ENCODE peak calls at places on chromosomes 7 and 10, in four cellular contexts. One of them, this sample, is unnamed.
A peak's percentile ranks its signal among the peaks of the same experiment; 100 is the strongest.

GRCh38 chr7:14507617-14508016 is 394.9 kb downstream of the DGKB start:
- DNase-seq in K562: no peak
- DNase-seq in SK-N-SH: no peak
- DNase-seq in H1: no peak
- DNase-seq in this sample: no peak

GRCh38 chr7:5695709-5696345 is 85.6 kb downstream of the RNF216 start:
- DNase-seq in K562: no peak
- DNase-seq in SK-N-SH: no peak
- DNase-seq in H1: no peak
- DNase-seq in this sample: no peak

GRCh38 chr10:103951942-103952341 is 15.0 kb upstream of the SLK start:
- DNase-seq in K562: no peak
- DNase-seq in SK-N-SH: no peak
- DNase-seq in H1: no peak
- DNase-seq in this sample: no peak

GRCh38 chr10:73423309-73423708 is 9.5 kb upstream of the ANXA7 start:
- DNase-seq in K562: no peak
- DNase-seq in SK-N-SH: no peak
- DNase-seq in H1: no peak
- DNase-seq in this sample: no peak

GRCh38 chr7:91263359-91264082 is 712 bp upstream of the FZD1 start:
- DNase-seq in K562: peak; percentile 67
- DNase-seq in SK-N-SH: peak; percentile 72
- DNase-seq in H1: no peak
- DNase-seq in this sample: peak; percentile 47

GRCh38 chr7:106419455-106420182 is 134.8 kb upstream of the NAMPT start:
- DNase-seq in K562: no peak
- DNase-seq in SK-N-SH: no peak
- DNase-seq in H1: no peak
- DNase-seq in this sample: no peak

GRCh38 chr10:26737730-26738129 is 40.2 kb downstream of the PDSS1 start:
- DNase-seq in K562: no peak
- DNase-seq in SK-N-SH: no peak
- DNase-seq in H1: no peak
- DNase-seq in this sample: no peak

GRCh38 chr10:27192284-27192683 is 37.1 kb downstream of the MASTL start:
- DNase-seq in K562: no peak
- DNase-seq in SK-N-SH: peak; percentile 17
- DNase-seq in H1: no peak
- DNase-seq in this sample: no peak

GRCh38 chr7:1940402-1940786 is 270.3 kb downstream of the ELFN1 start:
- DNase-seq in K562: peak; percentile 58
- DNase-seq in SK-N-SH: no peak
- DNase-seq in H1: no peak
- DNase-seq in this sample: no peak

GRCh38 chr10:9719246-9719645 is 1298.4 kb upstream of the CELF2 start:
- DNase-seq in K562: no peak
- DNase-seq in SK-N-SH: no peak
- DNase-seq in H1: no peak
- DNase-seq in this sample: no peak

GRCh38 chr7:26538683-26539082 is 247.0 kb downstream of the SNX10 start:
- DNase-seq in K562: no peak
- DNase-seq in SK-N-SH: no peak
- DNase-seq in H1: no peak
- DNase-seq in this sample: no peak

GRCh38 chr10:116076616-116077015 is 196.4 kb downstream of the GFRA1 start:
- DNase-seq in K562: no peak
- DNase-seq in SK-N-SH: no peak
- DNase-seq in H1: no peak
- DNase-seq in this sample: no peak

GRCh38 chr10:91652364-91652763 is 19.5 kb upstream of the PPP1R3C start:
- DNase-seq in K562: no peak
- DNase-seq in SK-N-SH: no peak
- DNase-seq in H1: no peak
- DNase-seq in this sample: no peak

GRCh38 chr10:33145451-33146188 is 187.6 kb upstream of the ITGB1 start:
- DNase-seq in K562: no peak
- DNase-seq in SK-N-SH: no peak
- DNase-seq in H1: no peak
- DNase-seq in this sample: no peak

GRCh38 chr7:19377611-19378339 is 232.6 kb upstream of the FERD3L start:
- DNase-seq in K562: peak; percentile 6
- DNase-seq in SK-N-SH: peak; percentile 1
- DNase-seq in H1: no peak
- DNase-seq in this sample: no peak

GRCh38 chr7:134886353-134887057 is 99.8 kb upstream of the AGBL3 start:
- DNase-seq in K562: no peak
- DNase-seq in SK-N-SH: no peak
- DNase-seq in H1: no peak
- DNase-seq in this sample: no peak

GRCh38 chr10:24894309-24894708 is 58.1 kb downstream of the PRTFDC1 start:
- DNase-seq in K562: no peak
- DNase-seq in SK-N-SH: no peak
- DNase-seq in H1: no peak
- DNase-seq in this sample: no peak

GRCh38 chr7:22083711-22084289 is 138.1 kb upstream of the CDCA7L start:
- DNase-seq in K562: no peak
- DNase-seq in SK-N-SH: no peak
- DNase-seq in H1: no peak
- DNase-seq in this sample: no peak

GRCh38 chr10:51629969-51630617 is 69.3 kb downstream of the CSTF2T start:
- DNase-seq in K562: no peak
- DNase-seq in SK-N-SH: no peak
- DNase-seq in H1: no peak
- DNase-seq in this sample: no peak

GRCh38 chr7:30970074-30970473 is 6.3 kb downstream of the GHRHR start:
- DNase-seq in K562: no peak
- DNase-seq in SK-N-SH: no peak
- DNase-seq in H1: no peak
- DNase-seq in this sample: no peak

GRCh38 chr7:150556521-150557138 is 10.6 kb upstream of the GIMAP4 start:
- DNase-seq in K562: no peak
- DNase-seq in SK-N-SH: no peak
- DNase-seq in H1: no peak
- DNase-seq in this sample: no peak

GRCh38 chr7:41051525-41051924 is 651.4 kb downstream of the INHBA start:
- DNase-seq in K562: no peak
- DNase-seq in SK-N-SH: no peak
- DNase-seq in H1: no peak
- DNase-seq in this sample: no peak

GRCh38 chr7:33423646-33424020 is 294.3 kb downstream of the BBS9 start:
- DNase-seq in K562: peak; percentile 7
- DNase-seq in SK-N-SH: no peak
- DNase-seq in H1: peak; percentile 3
- DNase-seq in this sample: peak; percentile 35

GRCh38 chr10:15419279-15419874 is 48.3 kb upstream of the FAM171A1 start:
- DNase-seq in K562: peak; percentile 50
- DNase-seq in SK-N-SH: peak; percentile 47
- DNase-seq in H1: no peak
- DNase-seq in this sample: peak; percentile 45

GRCh38 chr7:66239467-66239856 is 34.3 kb downstream of the TPST1 start:
- DNase-seq in K562: no peak
- DNase-seq in SK-N-SH: no peak
- DNase-seq in H1: no peak
- DNase-seq in this sample: no peak

GRCh38 chr7:5692112-5692844 is 89.2 kb downstream of the RNF216 start:
- DNase-seq in K562: no peak
- DNase-seq in SK-N-SH: peak; percentile 54
- DNase-seq in H1: no peak
- DNase-seq in this sample: no peak

GRCh38 chr10:126686732-126687693 is 16.5 kb upstream of the C10orf90 start:
- DNase-seq in K562: no peak
- DNase-seq in SK-N-SH: no peak
- DNase-seq in H1: no peak
- DNase-seq in this sample: no peak

GRCh38 chr7:84364708-84365107 is 170.1 kb upstream of the SEMA3A start:
- DNase-seq in K562: no peak
- DNase-seq in SK-N-SH: no peak
- DNase-seq in H1: no peak
- DNase-seq in this sample: no peak

GRCh38 chr7:106569500-106569929 is 91.4 kb downstream of the CCDC71L start:
- DNase-seq in K562: no peak
- DNase-seq in SK-N-SH: no peak
- DNase-seq in H1: no peak
- DNase-seq in this sample: no peak

GRCh38 chr7:80859272-80859970 is 59.4 kb downstream of the SEMA3C start:
- DNase-seq in K562: no peak
- DNase-seq in SK-N-SH: no peak
- DNase-seq in H1: no peak
- DNase-seq in this sample: no peak

GRCh38 chr10:7311256-7312178 is 99.3 kb downstream of the SFMBT2 start:
- DNase-seq in K562: no peak
- DNase-seq in SK-N-SH: no peak
- DNase-seq in H1: no peak
- DNase-seq in this sample: no peak

GRCh38 chr10:28838908-28839307 is 161.6 kb downstream of the BAMBI start:
- DNase-seq in K562: no peak
- DNase-seq in SK-N-SH: no peak
- DNase-seq in H1: no peak
- DNase-seq in this sample: no peak

GRCh38 chr7:142153400-142153799 is 41.9 kb downstream of the MGAM2 start:
- DNase-seq in K562: no peak
- DNase-seq in SK-N-SH: peak; percentile 16
- DNase-seq in H1: no peak
- DNase-seq in this sample: no peak

GRCh38 chr7:2876031-2876862 is 32.1 kb upstream of the GNA12 start:
- DNase-seq in K562: no peak
- DNase-seq in SK-N-SH: peak; percentile 66
- DNase-seq in H1: no peak
- DNase-seq in this sample: no peak

GRCh38 chr10:124376411-124376810 is 42.3 kb downstream of the OAT start:
- DNase-seq in K562: no peak
- DNase-seq in SK-N-SH: no peak
- DNase-seq in H1: no peak
- DNase-seq in this sample: peak; percentile 1

GRCh38 chr10:86387221-86387794 is 20.7 kb upstream of the GRID1 start:
- DNase-seq in K562: no peak
- DNase-seq in SK-N-SH: peak; percentile 14
- DNase-seq in H1: no peak
- DNase-seq in this sample: no peak

DNA sequence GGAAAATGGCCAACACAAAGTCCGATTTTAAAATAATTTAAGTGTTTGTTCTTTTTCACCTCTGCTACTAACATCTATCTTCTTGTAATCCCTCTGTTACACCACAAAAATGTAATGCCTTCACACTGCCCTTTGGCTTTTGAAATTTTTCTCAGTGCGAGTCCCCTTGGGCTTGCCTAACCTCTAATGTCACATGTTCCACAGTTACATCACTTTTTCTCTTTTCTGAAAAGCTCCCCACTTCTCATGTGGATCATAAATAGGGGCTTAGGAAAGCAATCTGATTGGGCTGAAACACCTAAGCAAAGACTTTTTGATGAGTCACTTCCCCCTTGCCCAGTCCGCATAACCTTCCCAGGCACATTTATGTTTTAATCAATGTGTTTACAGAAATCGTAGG is 288.2 kb downstream of the IPMK start:
- DNase-seq in K562: no peak
- DNase-seq in SK-N-SH: no peak
- DNase-seq in H1: no peak
- DNase-seq in this sample: no peak
- TF ChIP-seq TEAD4 in K562: no peak
- TF ChIP-seq TEAD4 in SK-N-SH: no peak
- TF ChIP-seq TEAD4 in H1: no peak
- TF ChIP-seq TEAD4 in this sample: no peak

DNA sequence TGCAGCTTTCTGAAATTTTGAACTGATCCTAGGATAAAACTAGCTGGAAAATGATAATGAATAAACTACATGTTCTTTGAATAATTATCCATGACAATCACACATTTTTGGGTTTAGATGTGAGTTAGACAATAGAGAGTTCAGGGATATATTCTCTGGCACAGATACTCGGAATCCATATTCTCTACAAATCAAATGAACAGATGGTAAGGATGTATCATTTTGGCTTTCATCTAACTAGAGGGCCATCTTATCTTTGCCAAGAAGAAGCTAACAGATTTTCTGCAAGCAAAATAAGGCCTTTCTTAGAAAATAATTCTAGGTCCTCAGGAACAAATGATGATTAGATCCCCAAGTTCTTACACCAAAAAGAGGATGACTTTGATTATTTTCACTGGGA is 355.9 kb upstream of the C7orf33 start:
- DNase-seq in K562: no peak
- DNase-seq in SK-N-SH: no peak
- DNase-seq in H1: no peak
- DNase-seq in this sample: no peak
- TF ChIP-seq TEAD4 in K562: no peak
- TF ChIP-seq TEAD4 in SK-N-SH: no peak
- TF ChIP-seq TEAD4 in H1: no peak
- TF ChIP-seq TEAD4 in this sample: no peak

DNA sequence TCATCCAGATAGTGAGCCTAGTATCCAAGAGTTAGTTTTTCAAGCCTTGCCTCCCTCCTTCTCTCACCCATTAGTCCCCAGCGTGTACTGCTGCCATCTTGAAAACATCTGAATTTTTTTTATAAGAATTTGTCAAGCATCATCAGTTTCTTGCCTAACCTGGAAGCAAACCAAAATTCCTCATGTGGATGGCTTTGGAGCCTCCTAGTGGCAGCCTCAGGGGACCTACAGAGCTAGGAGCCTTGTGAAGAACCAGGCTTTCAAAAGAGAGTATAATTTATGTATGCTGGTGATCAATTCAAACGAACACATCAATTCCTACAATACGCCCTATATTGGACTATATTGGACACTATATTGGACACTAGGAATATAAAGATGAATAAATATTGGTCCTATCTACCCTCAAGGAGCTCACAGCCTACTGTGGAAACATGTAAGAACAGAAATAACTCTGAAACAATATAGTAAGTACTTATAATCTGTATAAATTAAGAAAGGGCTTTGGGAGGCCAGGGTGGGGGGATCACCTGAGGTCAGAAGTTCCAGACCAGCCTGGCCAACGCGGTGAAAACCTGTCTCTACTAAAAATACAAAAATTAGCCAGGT is 63.4 kb downstream of the HPSE2 start:
- DNase-seq in K562: peak; percentile 14
- DNase-seq in SK-N-SH: peak; percentile 72
- DNase-seq in H1: peak; percentile 13
- DNase-seq in this sample: peak; percentile 65
- TF ChIP-seq TEAD4 in K562: no peak
- TF ChIP-seq TEAD4 in SK-N-SH: no peak
- TF ChIP-seq TEAD4 in H1: no peak
- TF ChIP-seq TEAD4 in this sample: no peak

DNA sequence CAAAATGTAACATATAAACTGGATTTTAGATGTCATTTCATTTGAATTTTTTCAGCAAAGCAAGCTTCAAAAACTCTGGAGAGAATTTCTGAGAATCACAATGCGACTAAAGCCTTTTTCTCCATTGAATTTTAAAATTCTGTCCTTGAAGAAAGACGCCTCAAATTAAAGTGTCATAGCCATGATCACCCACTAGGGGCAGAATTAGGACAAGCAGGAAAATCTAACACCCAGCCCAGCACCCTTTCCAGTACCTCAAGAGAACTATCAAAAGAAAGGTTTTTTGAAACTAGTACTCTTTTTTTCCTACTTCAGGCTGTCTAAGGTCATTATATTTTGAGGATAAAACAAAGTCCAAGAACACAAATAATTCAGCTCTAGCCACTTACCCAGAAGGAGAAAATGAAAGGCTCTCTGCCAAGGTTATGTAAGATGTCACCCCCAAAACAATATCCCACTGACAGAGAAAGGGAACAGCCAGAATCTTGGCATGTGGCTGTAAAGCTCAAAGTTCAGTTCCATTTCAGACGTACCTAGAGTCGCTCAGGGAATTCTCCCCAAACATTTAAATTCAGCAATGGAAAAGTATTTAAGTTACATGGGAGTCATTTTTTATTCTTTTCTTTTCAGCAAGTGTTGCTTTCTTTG is 299.4 kb downstream of the SNX13 start:
- DNase-seq in K562: peak; percentile 33
- DNase-seq in SK-N-SH: peak; percentile 34
- DNase-seq in H1: no peak
- DNase-seq in this sample: peak; percentile 33
- TF ChIP-seq TEAD4 in K562: no peak
- TF ChIP-seq TEAD4 in SK-N-SH: no peak
- TF ChIP-seq TEAD4 in H1: no peak
- TF ChIP-seq TEAD4 in this sample: no peak

This sample was measured in WTC11.